ENCODE peak calls at places on chromosome 19, in five cellular contexts. S is PC-3, Z is kidney epithelial cell, T is cardiac muscle cell, F is tibial artery. Q is an unnamed sample. For H3K27me3, the result is how much of the 10 kb centered on the place peaks cover.

GRCh38 chr19:57241181-57241580 is 749 bp downstream of the ZNF805 start:
- DNase-seq in T (peak), S (no peak), F (no peak), Z (no peak), Q (no peak)

GRCh38 chr19:12774588-12775555 is at the start of gene HOOK2:
- DNase-seq in T (no peak), S (peak), Z (no peak), F (peak), Q (no peak)

GRCh38 chr19:29545866-29546582 is 20.2 kb downstream of the VSTM2B start:
- DNase-seq in S (no peak), T (no peak), F (peak), Z (no peak), Q (no peak)

GRCh38 chr19:19422156-19422555 is 16.7 kb downstream of the GATAD2A start:
- DNase-seq in F (no peak), S (no peak), T (no peak), Z (no peak), Q (no peak)

GRCh38 chr19:54439174-54439851 is 9.7 kb upstream of the LENG8 start:
- DNase-seq in S (peak), T (peak), F (no peak), Z (no peak), Q (no peak)

GRCh38 chr19:54309811-54310210 is 3.2 kb downstream of the LILRA5 start:
- DNase-seq in S (no peak), Z (no peak), F (no peak), T (no peak), Q (no peak)

GRCh38 chr19:40611900-40612698 is 10.9 kb downstream of the LTBP4 start:
- DNase-seq in T (no peak), Z (no peak), S (no peak), F (no peak), Q (no peak)

GRCh38 chr19:18101268-18101667 is 3.7 kb downstream of the MAST3 start:
- DNase-seq in F (no peak), Z (no peak), S (no peak), T (no peak), Q (no peak)

GRCh38 chr19:2032296-2032941 is 16.9 kb upstream of the BTBD2 start:
- DNase-seq in S (peak), F (peak), Z (peak), T (no peak), Q (no peak)

GRCh38 chr19:47542030-47542475 is 27.2 kb upstream of the NAPA start:
- DNase-seq in Z (no peak), T (peak), S (no peak), F (no peak), Q (no peak)

GRCh38 chr19:16445238-16446107 is 26.3 kb downstream of the EPS15L1 start:
- DNase-seq in F (no peak), S (peak), Z (no peak), T (no peak), Q (no peak)

GRCh38 chr19:38975861-38976271 is 324 bp upstream of the FBXO17 start:
- DNase-seq in T (no peak), Z (no peak), F (no peak), S (no peak), Q (no peak)

GRCh38 chr19:36973844-36974195 is 57.7 kb downstream of the ZNF568 start:
- DNase-seq in Z (no peak), S (no peak), T (no peak), F (no peak), Q (no peak)

GRCh38 chr19:16588089-16588823 is 16.0 kb upstream of the SLC35E1 start:
- DNase-seq in F (no peak), T (peak), S (no peak), Z (no peak), Q (peak)

GRCh38 chr19:33849551-33850147 is 53.0 kb downstream of the KCTD15 start:
- DNase-seq in S (no peak), Z (no peak), F (peak), T (no peak), Q (no peak)

GRCh38 chr19:17303167-17303939 is at the start of gene ABHD8:
- DNase-seq in Z (peak), T (peak), S (peak), F (peak), Q (peak)

GRCh38 chr19:14556662-14557188 is 15.1 kb downstream of the NDUFB7 start:
- DNase-seq in F (peak), Z (no peak), S (peak), T (peak), Q (peak)

GRCh38 chr19:48967346-48968178 is 2.5 kb downstream of the FTL start:
- DNase-seq in F (peak), T (no peak), Z (no peak), S (no peak), Q (no peak)

GRCh38 chr19:48968813-48969218 is 3.7 kb downstream of the FTL start:
- DNase-seq in Z (no peak), S (no peak), T (no peak), F (no peak), Q (no peak)

GRCh38 chr19:48966541-48967345 is 1.6 kb downstream of the FTL start:
- DNase-seq in Z (no peak), F (no peak), S (no peak), T (no peak), Q (no peak)

GRCh38 chr19:48969276-48970138 is 4.4 kb downstream of the FTL start:
- DNase-seq in F (no peak), S (no peak), T (no peak), Z (no peak), Q (no peak)

GRCh38 chr19:48968179-48968661 is 3.1 kb downstream of the FTL start:
- DNase-seq in S (no peak), T (no peak), Z (no peak), F (no peak), Q (no peak)
- H3K27me3 ChIP-seq in S (under half), T (under half), Z (under half), F (under half), Q (under half)

GRCh38 chr19:11420894-11421606 is 1.9 kb upstream of the RGL3 start:
- DNase-seq in Z (no peak), F (no peak), S (no peak), T (no peak), Q (no peak)

GRCh38 chr19:11422163-11423068 is 3.3 kb upstream of the RGL3 start:
- DNase-seq in S (no peak), T (peak), F (peak), Z (peak), Q (peak)

GRCh38 chr19:11418518-11419506 is at the start of gene RGL3:
- DNase-seq in Z (no peak), F (peak), T (peak), S (peak), Q (no peak)

GRCh38 chr19:11421607-11422098 is 2.5 kb upstream of the RGL3 start:
- DNase-seq in S (no peak), F (peak), T (peak), Z (no peak), Q (peak)

DNA sequence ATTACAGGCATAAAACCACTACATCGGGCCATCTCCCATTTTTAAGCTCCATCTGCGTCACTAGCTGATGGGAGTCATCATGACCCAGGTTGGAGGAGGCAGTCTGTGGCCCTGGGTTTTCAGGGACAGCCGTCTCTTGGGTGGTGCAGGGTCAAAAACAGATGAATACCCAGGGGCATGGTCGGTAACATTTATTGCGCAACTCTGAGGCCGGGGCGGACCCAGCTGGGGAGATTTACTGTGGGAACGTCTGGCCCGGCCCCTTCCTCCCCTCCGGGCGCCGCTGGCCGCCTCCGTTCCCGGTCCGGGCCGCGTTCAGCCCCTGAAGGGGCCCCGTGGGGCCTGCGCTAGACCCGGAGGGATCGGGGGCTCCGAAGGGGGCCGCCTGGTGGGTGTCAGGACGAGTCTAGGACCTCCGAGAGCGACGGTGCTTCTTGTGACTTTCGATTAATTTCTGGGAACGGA is 1.3 kb upstream of the RGL3 start:
- DNase-seq in S (no peak), Z (no peak), T (peak), F (peak), Q (no peak)
- H3K27me3 ChIP-seq in S (under half), Z (half or more), T (under half), F (under half), Q (under half)

GRCh38 chr19:8688930-8689329 is 9.7 kb downstream of the ACTL9 start:
- DNase-seq in T (no peak), Z (no peak), S (no peak), F (no peak), Q (no peak)
- H3K27me3 ChIP-seq in T (under half), Z (under half), S (under half), F (under half), Q (under half)

GRCh38 chr19:7505288-7505681 is 10.6 kb upstream of the ZNF358 start:
- DNase-seq in F (no peak), T (no peak), S (peak), Z (no peak), Q (no peak)

GRCh38 chr19:7507884-7508283 is 8.0 kb upstream of the ZNF358 start:
- DNase-seq in S (peak), F (peak), T (no peak), Z (no peak), Q (no peak)

GRCh38 chr19:7504684-7505083 is 11.2 kb upstream of the ZNF358 start:
- DNase-seq in F (no peak), S (no peak), Z (no peak), T (no peak), Q (no peak)

GRCh38 chr19:7505682-7506384 is 10.1 kb upstream of the ZNF358 start:
- DNase-seq in S (no peak), T (peak), Z (no peak), F (no peak), Q (no peak)

DNA sequence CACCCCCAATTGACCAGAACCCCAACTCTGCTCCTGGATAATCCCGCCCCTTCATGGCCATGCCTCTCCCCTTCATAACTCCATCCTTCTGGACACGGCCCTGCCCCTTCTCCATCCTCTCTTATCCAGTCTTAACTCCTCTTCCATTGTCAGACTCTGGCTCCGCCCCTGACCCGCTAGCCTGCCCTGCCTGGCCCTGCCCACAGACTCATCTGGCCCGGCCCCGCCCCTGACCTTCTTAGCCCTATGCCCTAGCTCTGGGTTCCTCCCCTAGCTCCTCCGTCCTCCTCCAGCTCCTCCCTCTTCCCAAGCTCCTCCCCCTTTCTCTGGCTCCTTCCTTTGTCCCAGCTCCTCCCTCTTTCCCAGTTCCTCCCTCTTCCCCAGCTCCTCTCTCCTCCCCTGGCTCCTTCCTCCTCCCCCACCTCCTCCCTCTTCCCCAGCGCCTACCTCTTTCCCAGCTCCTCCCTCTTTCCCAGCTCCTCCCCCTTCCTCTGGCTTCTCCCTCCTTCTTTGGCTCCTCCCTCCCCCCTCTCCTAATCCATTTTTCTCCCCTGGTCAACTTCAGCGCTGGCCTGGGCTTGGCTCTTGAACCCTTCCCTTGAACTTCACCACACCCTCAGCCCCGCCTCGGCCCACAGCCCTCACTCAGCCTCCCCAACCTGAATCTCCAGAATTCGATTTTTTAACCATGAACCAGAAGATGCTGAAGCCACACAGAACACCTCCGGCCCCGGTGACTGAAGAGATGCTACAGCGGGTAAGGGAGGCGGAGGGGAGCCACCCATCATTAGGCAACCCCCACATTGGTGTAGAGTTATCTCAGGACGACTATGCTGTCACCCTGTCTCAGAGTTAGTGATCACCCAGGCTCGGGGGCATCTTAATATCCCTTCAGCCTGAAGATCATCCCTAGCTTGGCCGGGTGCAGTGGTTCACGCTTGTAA is 9.2 kb upstream of the ZNF358 start:
- DNase-seq in Z (no peak), S (peak), T (peak), F (peak), Q (no peak)
- H3K27me3 ChIP-seq in Z (under half), S (under half), T (under half), F (under half), Q (under half)

GRCh38 chr19:3412066-3412465 is 45.7 kb downstream of the NFIC start:
- DNase-seq in F (no peak), Z (no peak), S (no peak), T (no peak), Q (no peak)

GRCh38 chr19:3420244-3420755 is 53.9 kb downstream of the NFIC start:
- DNase-seq in Z (no peak), S (no peak), T (no peak), F (no peak), Q (no peak)

GRCh38 chr19:3411636-3412035 is 45.3 kb downstream of the NFIC start:
- DNase-seq in F (no peak), S (no peak), Z (no peak), T (no peak), Q (no peak)

GRCh38 chr19:3413796-3414327 is 47.5 kb downstream of the NFIC start:
- DNase-seq in T (no peak), S (no peak), Z (no peak), F (no peak), Q (no peak)

GRCh38 chr19:3415695-3416094 is 49.3 kb downstream of the NFIC start:
- DNase-seq in S (no peak), F (no peak), T (no peak), Z (no peak), Q (no peak)
- H3K27me3 ChIP-seq in S (under half), F (under half), T (under half), Z (under half), Q (under half)

GRCh38 chr19:3161453-3161852 is 17.1 kb upstream of the S1PR4 start:
- DNase-seq in S (peak), F (no peak), T (no peak), Z (no peak), Q (no peak)
- H3K27me3 ChIP-seq in S (under half), F (under half), T (under half), Z (under half), Q (under half)